ENCODE peak calls at places on chromosomes 6 and 20, in eight cellular contexts. One of them, this sample, is unnamed.

GRCh38 chr20:44495802-44496481 is 20.3 kb downstream of the TTPAL start:
- DNase-seq in tibial artery: no peak
- DNase-seq in upper lobe of right lung: no peak
- DNase-seq in astrocyte of the spinal cord: peak; percentile 95
- DNase-seq in A549: peak; percentile 70
- DNase-seq in prostate gland: no peak
- DNase-seq in GM12865: peak; percentile 71
- DNase-seq in lower lobe of right lung: no peak
- DNase-seq in this sample: no peak

GRCh38 chr6:30743099-30744053 is 889 bp upstream of the FLOT1 start:
- DNase-seq in astrocyte of the spinal cord: no peak
- DNase-seq in A549: no peak
- DNase-seq in GM12865: peak; percentile 64
- DNase-seq in prostate gland: no peak
- DNase-seq in tibial artery: peak; percentile 37
- DNase-seq in lower lobe of right lung: peak; percentile 51
- DNase-seq in upper lobe of right lung: peak; percentile 73
- DNase-seq in this sample: no peak

GRCh38 chr6:170372380-170373325 is 66.1 kb downstream of the FAM120B start:
- DNase-seq in lower lobe of right lung: no peak
- DNase-seq in tibial artery: no peak
- DNase-seq in A549: no peak
- DNase-seq in astrocyte of the spinal cord: no peak
- DNase-seq in prostate gland: no peak
- DNase-seq in upper lobe of right lung: no peak
- DNase-seq in GM12865: no peak
- DNase-seq in this sample: no peak

GRCh38 chr6:16305788-16306187 is 67.4 kb downstream of the GMPR start:
- DNase-seq in prostate gland: no peak
- DNase-seq in A549: no peak
- DNase-seq in upper lobe of right lung: no peak
- DNase-seq in tibial artery: no peak
- DNase-seq in lower lobe of right lung: no peak
- DNase-seq in GM12865: no peak
- DNase-seq in astrocyte of the spinal cord: no peak
- DNase-seq in this sample: no peak

GRCh38 chr6:169620171-169621125 is 81.4 kb downstream of the WDR27 start:
- DNase-seq in upper lobe of right lung: no peak
- DNase-seq in prostate gland: no peak
- DNase-seq in astrocyte of the spinal cord: peak; percentile 53
- DNase-seq in A549: no peak
- DNase-seq in GM12865: no peak
- DNase-seq in lower lobe of right lung: peak; percentile 21
- DNase-seq in tibial artery: no peak
- DNase-seq in this sample: no peak

GRCh38 chr6:35093118-35093445 is 48.1 kb downstream of the TCP11 start:
- DNase-seq in tibial artery: no peak
- DNase-seq in upper lobe of right lung: no peak
- DNase-seq in GM12865: no peak
- DNase-seq in A549: no peak
- DNase-seq in prostate gland: no peak
- DNase-seq in astrocyte of the spinal cord: no peak
- DNase-seq in lower lobe of right lung: no peak
- DNase-seq in this sample: no peak

GRCh38 chr6:99341862-99342455 is 7.5 kb downstream of the FAXC start:
- DNase-seq in upper lobe of right lung: no peak
- DNase-seq in GM12865: no peak
- DNase-seq in tibial artery: no peak
- DNase-seq in lower lobe of right lung: no peak
- DNase-seq in prostate gland: no peak
- DNase-seq in A549: no peak
- DNase-seq in astrocyte of the spinal cord: no peak
- DNase-seq in this sample: no peak

GRCh38 chr6:6723316-6723715 is 134.8 kb downstream of the LY86 start:
- DNase-seq in astrocyte of the spinal cord: no peak
- DNase-seq in A549: no peak
- DNase-seq in tibial artery: no peak
- DNase-seq in GM12865: no peak
- DNase-seq in upper lobe of right lung: no peak
- DNase-seq in prostate gland: no peak
- DNase-seq in lower lobe of right lung: no peak
- DNase-seq in this sample: no peak

GRCh38 chr20:62210496-62210855 is 9.6 kb downstream of the HRH3 start:
- DNase-seq in A549: no peak
- DNase-seq in lower lobe of right lung: no peak
- DNase-seq in prostate gland: no peak
- DNase-seq in GM12865: no peak
- DNase-seq in tibial artery: no peak
- DNase-seq in upper lobe of right lung: no peak
- DNase-seq in astrocyte of the spinal cord: no peak
- DNase-seq in this sample: no peak

GRCh38 chr6:165059032-165059431 is 250.4 kb downstream of the C6orf118 start:
- DNase-seq in prostate gland: no peak
- DNase-seq in A549: no peak
- DNase-seq in upper lobe of right lung: no peak
- DNase-seq in GM12865: no peak
- DNase-seq in tibial artery: no peak
- DNase-seq in lower lobe of right lung: no peak
- DNase-seq in astrocyte of the spinal cord: no peak
- DNase-seq in this sample: no peak

GRCh38 chr20:14921546-14921945 is 584.1 kb upstream of the FLRT3 start:
- DNase-seq in lower lobe of right lung: no peak
- DNase-seq in GM12865: no peak
- DNase-seq in prostate gland: no peak
- DNase-seq in upper lobe of right lung: no peak
- DNase-seq in A549: no peak
- DNase-seq in tibial artery: no peak
- DNase-seq in astrocyte of the spinal cord: no peak
- DNase-seq in this sample: no peak

GRCh38 chr20:49281059-49281912 is 3.4 kb upstream of the ZNFX1 start:
- DNase-seq in A549: no peak
- DNase-seq in prostate gland: no peak
- DNase-seq in tibial artery: no peak
- DNase-seq in lower lobe of right lung: no peak
- DNase-seq in astrocyte of the spinal cord: no peak
- DNase-seq in GM12865: peak; percentile 75
- DNase-seq in upper lobe of right lung: no peak
- DNase-seq in this sample: no peak

GRCh38 chr20:54177378-54177777 is 3.6 kb upstream of the CYP24A1 start:
- DNase-seq in lower lobe of right lung: no peak
- DNase-seq in prostate gland: no peak
- DNase-seq in A549: no peak
- DNase-seq in tibial artery: no peak
- DNase-seq in astrocyte of the spinal cord: no peak
- DNase-seq in GM12865: no peak
- DNase-seq in upper lobe of right lung: no peak
- DNase-seq in this sample: no peak

GRCh38 chr6:160509610-160510009 is 154.5 kb downstream of the LPA start:
- DNase-seq in tibial artery: no peak
- DNase-seq in astrocyte of the spinal cord: no peak
- DNase-seq in prostate gland: no peak
- DNase-seq in A549: no peak
- DNase-seq in GM12865: no peak
- DNase-seq in upper lobe of right lung: no peak
- DNase-seq in lower lobe of right lung: no peak
- DNase-seq in this sample: no peak

GRCh38 chr6:141347075-141347474 is 785.6 kb upstream of the GJE1 start:
- DNase-seq in prostate gland: no peak
- DNase-seq in tibial artery: no peak
- DNase-seq in upper lobe of right lung: no peak
- DNase-seq in GM12865: no peak
- DNase-seq in A549: no peak
- DNase-seq in lower lobe of right lung: no peak
- DNase-seq in astrocyte of the spinal cord: no peak
- DNase-seq in this sample: no peak

GRCh38 chr20:52269926-52270325 is 78.3 kb upstream of the ZFP64 start:
- DNase-seq in upper lobe of right lung: no peak
- DNase-seq in astrocyte of the spinal cord: no peak
- DNase-seq in GM12865: no peak
- DNase-seq in tibial artery: no peak
- DNase-seq in A549: no peak
- DNase-seq in prostate gland: no peak
- DNase-seq in lower lobe of right lung: no peak
- DNase-seq in this sample: no peak

GRCh38 chr6:137277971-137278602 is 58.9 kb upstream of the IFNGR1 start:
- DNase-seq in astrocyte of the spinal cord: peak; percentile 65
- DNase-seq in lower lobe of right lung: no peak
- DNase-seq in prostate gland: no peak
- DNase-seq in A549: peak; percentile 15
- DNase-seq in tibial artery: no peak
- DNase-seq in upper lobe of right lung: no peak
- DNase-seq in GM12865: no peak
- DNase-seq in this sample: no peak

GRCh38 chr20:38751360-38751976 is 3.2 kb downstream of the ACTR5 start:
- DNase-seq in GM12865: peak; percentile 50
- DNase-seq in prostate gland: no peak
- DNase-seq in A549: peak; percentile 58
- DNase-seq in lower lobe of right lung: no peak
- DNase-seq in upper lobe of right lung: no peak
- DNase-seq in astrocyte of the spinal cord: peak; percentile 38
- DNase-seq in tibial artery: no peak
- DNase-seq in this sample: no peak

GRCh38 chr20:16701296-16701695 is 28.5 kb upstream of the SNRPB2 start:
- DNase-seq in tibial artery: no peak
- DNase-seq in prostate gland: no peak
- DNase-seq in GM12865: peak; percentile 44
- DNase-seq in lower lobe of right lung: no peak
- DNase-seq in astrocyte of the spinal cord: no peak
- DNase-seq in A549: no peak
- DNase-seq in upper lobe of right lung: no peak
- DNase-seq in this sample: no peak
- TF ChIP-seq CTCF in tibial artery: no peak
- TF ChIP-seq CTCF in prostate gland: no peak
- TF ChIP-seq CTCF in GM12865: peak; percentile 42
- TF ChIP-seq CTCF in lower lobe of right lung: peak; percentile 13
- TF ChIP-seq CTCF in astrocyte of the spinal cord: peak; percentile 14
- TF ChIP-seq CTCF in A549: peak; percentile 14
- TF ChIP-seq CTCF in upper lobe of right lung: peak; percentile 41
- TF ChIP-seq CTCF in this sample: peak; percentile 26

GRCh38 chr6:29676981-29677601 is 3.9 kb downstream of the ZFP57 start:
- DNase-seq in GM12865: no peak
- DNase-seq in prostate gland: no peak
- DNase-seq in astrocyte of the spinal cord: peak; percentile 2
- DNase-seq in tibial artery: no peak
- DNase-seq in upper lobe of right lung: no peak
- DNase-seq in A549: no peak
- DNase-seq in lower lobe of right lung: no peak
- DNase-seq in this sample: no peak

GRCh38 chr6:29675561-29675960 is 5.4 kb downstream of the ZFP57 start:
- DNase-seq in prostate gland: no peak
- DNase-seq in tibial artery: no peak
- DNase-seq in GM12865: no peak
- DNase-seq in A549: no peak
- DNase-seq in astrocyte of the spinal cord: no peak
- DNase-seq in upper lobe of right lung: no peak
- DNase-seq in lower lobe of right lung: no peak
- DNase-seq in this sample: no peak

GRCh38 chr6:29679962-29680361 is 990 bp downstream of the ZFP57 start:
- DNase-seq in A549: no peak
- DNase-seq in upper lobe of right lung: no peak
- DNase-seq in lower lobe of right lung: no peak
- DNase-seq in GM12865: no peak
- DNase-seq in astrocyte of the spinal cord: no peak
- DNase-seq in prostate gland: no peak
- DNase-seq in tibial artery: no peak
- DNase-seq in this sample: no peak

GRCh38 chr6:29680416-29680815 is 536 bp downstream of the ZFP57 start:
- DNase-seq in upper lobe of right lung: no peak
- DNase-seq in astrocyte of the spinal cord: no peak
- DNase-seq in A549: no peak
- DNase-seq in tibial artery: no peak
- DNase-seq in lower lobe of right lung: no peak
- DNase-seq in GM12865: no peak
- DNase-seq in prostate gland: no peak
- DNase-seq in this sample: no peak

DNA sequence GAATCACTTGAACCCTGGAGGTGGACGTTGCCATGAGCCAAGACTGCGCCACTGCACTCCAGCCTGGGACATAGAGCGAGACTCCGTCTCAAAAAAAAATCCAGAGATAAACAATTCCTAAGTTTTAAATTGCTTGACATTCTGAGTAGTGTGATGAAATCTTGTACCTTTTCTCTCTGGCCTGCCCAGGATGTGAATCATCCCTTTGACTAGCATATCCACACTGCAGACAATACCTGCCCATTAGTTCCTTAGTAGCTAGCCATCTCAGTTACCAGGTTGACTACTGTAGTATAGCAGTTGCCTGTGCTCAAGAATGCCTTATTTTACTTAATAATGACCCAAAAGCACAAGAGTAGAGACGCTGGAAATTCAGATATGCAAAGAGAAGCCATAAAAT is 2.8 kb downstream of the ZFP57 start:
- DNase-seq in astrocyte of the spinal cord: no peak
- DNase-seq in lower lobe of right lung: no peak
- DNase-seq in upper lobe of right lung: no peak
- DNase-seq in tibial artery: no peak
- DNase-seq in A549: no peak
- DNase-seq in GM12865: no peak
- DNase-seq in prostate gland: no peak
- DNase-seq in this sample: no peak
- TF ChIP-seq CTCF in astrocyte of the spinal cord: no peak
- TF ChIP-seq CTCF in lower lobe of right lung: no peak
- TF ChIP-seq CTCF in upper lobe of right lung: no peak
- TF ChIP-seq CTCF in tibial artery: no peak
- TF ChIP-seq CTCF in A549: no peak
- TF ChIP-seq CTCF in GM12865: no peak
- TF ChIP-seq CTCF in prostate gland: no peak
- TF ChIP-seq CTCF in this sample: no peak

DNA sequence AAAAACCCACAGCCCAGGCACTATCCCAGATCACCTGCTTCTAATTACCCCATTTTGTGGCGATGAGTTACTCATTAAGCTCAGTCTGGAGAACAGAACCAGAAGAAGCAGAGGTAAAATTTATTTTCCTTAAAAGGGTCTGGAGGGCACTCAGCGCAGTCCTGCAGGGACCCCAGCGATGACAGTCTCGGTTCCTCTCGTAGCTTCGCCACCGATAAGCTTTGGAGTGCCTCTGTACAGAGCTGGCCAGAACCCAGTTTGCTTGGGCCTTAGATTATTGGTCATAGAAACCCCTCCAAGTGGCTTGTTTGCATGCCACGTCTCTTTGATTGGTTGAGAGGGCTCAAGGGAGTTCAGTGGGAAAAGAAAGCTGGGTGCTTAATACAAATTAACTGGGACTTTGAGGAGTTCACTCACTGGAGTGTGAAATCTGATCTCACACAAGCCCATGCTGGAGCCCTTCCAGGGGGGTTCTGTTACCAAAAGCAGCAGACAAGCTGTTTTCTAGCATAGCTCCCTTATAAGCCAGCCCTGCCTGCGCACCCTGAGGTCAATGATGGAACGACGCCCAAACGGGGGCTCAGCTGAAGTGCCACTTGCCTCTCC is 158.5 kb upstream of the ARID1B start:
- DNase-seq in A549: no peak
- DNase-seq in GM12865: no peak
- DNase-seq in lower lobe of right lung: no peak
- DNase-seq in prostate gland: no peak
- DNase-seq in astrocyte of the spinal cord: no peak
- DNase-seq in tibial artery: no peak
- DNase-seq in upper lobe of right lung: peak; percentile 73
- DNase-seq in this sample: no peak
- TF ChIP-seq CTCF in A549: no peak
- TF ChIP-seq CTCF in GM12865: no peak
- TF ChIP-seq CTCF in lower lobe of right lung: no peak
- TF ChIP-seq CTCF in prostate gland: no peak
- TF ChIP-seq CTCF in astrocyte of the spinal cord: no peak
- TF ChIP-seq CTCF in tibial artery: no peak
- TF ChIP-seq CTCF in upper lobe of right lung: no peak
- TF ChIP-seq CTCF in this sample: no peak

GRCh38 chr6:57221191-57221935 is 744 bp downstream of the RAB23 start:
- DNase-seq in A549: peak; percentile 28
- DNase-seq in upper lobe of right lung: peak; percentile 78
- DNase-seq in GM12865: peak; percentile 66
- DNase-seq in prostate gland: peak; percentile 34
- DNase-seq in tibial artery: peak; percentile 46
- DNase-seq in lower lobe of right lung: peak; percentile 57
- DNase-seq in astrocyte of the spinal cord: peak; percentile 73
- DNase-seq in this sample: no peak
- TF ChIP-seq CTCF in A549: no peak
- TF ChIP-seq CTCF in upper lobe of right lung: peak; percentile 35
- TF ChIP-seq CTCF in GM12865: peak; percentile 33
- TF ChIP-seq CTCF in prostate gland: peak; percentile 64
- TF ChIP-seq CTCF in tibial artery: peak; percentile 58
- TF ChIP-seq CTCF in lower lobe of right lung: peak; percentile 38
- TF ChIP-seq CTCF in astrocyte of the spinal cord: peak; percentile 45
- TF ChIP-seq CTCF in this sample: no peak

This sample was measured in CD14-positive monocyte.